ENCODE peak calls at places on chromosomes 2 and 18, in nine cellular contexts. D is cardiac fibroblast, Q is Peyer's patch, B is thoracic aorta, X is endodermal cell, F is BJ, N is cardiac muscle cell, K is H1, J is astrocyte of the cerebellum. Y is an unnamed sample.

GRCh38 chr2:85811173-85811849 is 57.5 kb downstream of the ATOH8 start:
- DNase-seq in D (peak), Q (no peak), B (no peak), X (no peak), F (no peak), N (no peak), K (no peak), J (peak), Y (peak)

GRCh38 chr2:12715258-12715865 is 1.4 kb upstream of the TRIB2 start:
- DNase-seq in D (no peak), Q (no peak), B (no peak), X (no peak), F (no peak), N (no peak), K (no peak), J (no peak), Y (no peak)

GRCh38 chr2:240836781-240837467 is 16.9 kb upstream of the KIF1A start:
- DNase-seq in D (peak), Q (peak), B (no peak), X (no peak), F (no peak), N (no peak), K (no peak), J (no peak), Y (peak)

GRCh38 chr2:74070991-74071390 is 76.7 kb downstream of the BOLA3 start:
- DNase-seq in D (no peak), Q (no peak), B (no peak), X (no peak), F (no peak), N (no peak), K (no peak), J (no peak), Y (no peak)

GRCh38 chr2:85911836-85912692 is 23.3 kb upstream of the ST3GAL5 start:
- DNase-seq in D (peak), Q (no peak), B (no peak), X (no peak), F (peak), N (no peak), K (no peak), J (no peak), Y (no peak)

GRCh38 chr2:120544522-120544921 is 191.1 kb upstream of the GLI2 start:
- DNase-seq in D (no peak), Q (no peak), B (no peak), X (no peak), F (no peak), N (no peak), K (no peak), J (no peak), Y (no peak)

GRCh38 chr2:142330458-142330857 is 199.6 kb upstream of the LRP1B start:
- DNase-seq in D (no peak), Q (no peak), B (no peak), X (no peak), F (no peak), N (no peak), K (no peak), J (no peak), Y (no peak)

GRCh38 chr2:11631462-11631861 is 38.5 kb downstream of the NTSR2 start:
- DNase-seq in D (peak), Q (no peak), B (no peak), X (no peak), F (no peak), N (no peak), K (no peak), J (no peak), Y (no peak)

GRCh38 chr18:75364512-75364911 is 63.0 kb downstream of the SMIM21 start:
- DNase-seq in D (no peak), Q (no peak), B (no peak), X (no peak), F (no peak), N (no peak), K (no peak), J (no peak), Y (no peak)

GRCh38 chr2:237432484-237433092 is 18.6 kb upstream of the COL6A3 start:
- DNase-seq in D (peak), Q (no peak), B (no peak), X (peak), F (peak), N (no peak), K (no peak), J (no peak), Y (peak)

GRCh38 chr18:61086657-61087056 is 246.6 kb upstream of the CDH20 start:
- DNase-seq in D (no peak), Q (no peak), B (no peak), X (no peak), F (no peak), N (no peak), K (no peak), J (no peak), Y (no peak)

GRCh38 chr18:49697757-49698595 is 115.4 kb downstream of the ACAA2 start:
- DNase-seq in D (peak), Q (no peak), B (no peak), X (peak), F (no peak), N (peak), K (no peak), J (no peak), Y (no peak)

GRCh38 chr2:241813806-241814570 is 5.0 kb downstream of the NEU4 start:
- DNase-seq in D (no peak), Q (no peak), B (no peak), X (peak), F (no peak), N (no peak), K (no peak), J (no peak), Y (no peak)

GRCh38 chr2:39571197-39571731 is 94.5 kb upstream of the TMEM178A start:
- DNase-seq in D (peak), Q (no peak), B (no peak), X (peak), F (no peak), N (peak), K (no peak), J (no peak), Y (no peak)

GRCh38 chr18:73980289-73980979 is 167.2 kb downstream of the FBXO15 start:
- DNase-seq in D (peak), Q (no peak), B (no peak), X (peak), F (no peak), N (peak), K (peak), J (no peak), Y (no peak)

GRCh38 chr2:17579605-17580318 is 39.3 kb downstream of the VSNL1 start:
- DNase-seq in D (no peak), Q (no peak), B (no peak), X (peak), F (no peak), N (no peak), K (no peak), J (no peak), Y (no peak)
- TF ChIP-seq CTCF in D (no peak), Q (no peak), B (no peak), X (no peak), F (no peak), N (no peak), K (no peak), J (no peak), Y (no peak)

GRCh38 chr2:170944545-170944944 is 15.5 kb downstream of the GORASP2 start:
- DNase-seq in D (no peak), Q (no peak), B (no peak), X (no peak), F (no peak), N (no peak), K (no peak), J (no peak), Y (no peak)

GRCh38 chr2:170942615-170943014 is 13.6 kb downstream of the GORASP2 start:
- DNase-seq in D (no peak), Q (no peak), B (no peak), X (no peak), F (peak), N (no peak), K (no peak), J (no peak), Y (peak)

GRCh38 chr2:170943041-170943440 is 14.0 kb downstream of the GORASP2 start:
- DNase-seq in D (no peak), Q (no peak), B (no peak), X (no peak), F (peak), N (no peak), K (no peak), J (no peak), Y (peak)

GRCh38 chr2:170940066-170940465 is 11.0 kb downstream of the GORASP2 start:
- DNase-seq in D (no peak), Q (no peak), B (no peak), X (no peak), F (no peak), N (no peak), K (no peak), J (no peak), Y (no peak)

DNA sequence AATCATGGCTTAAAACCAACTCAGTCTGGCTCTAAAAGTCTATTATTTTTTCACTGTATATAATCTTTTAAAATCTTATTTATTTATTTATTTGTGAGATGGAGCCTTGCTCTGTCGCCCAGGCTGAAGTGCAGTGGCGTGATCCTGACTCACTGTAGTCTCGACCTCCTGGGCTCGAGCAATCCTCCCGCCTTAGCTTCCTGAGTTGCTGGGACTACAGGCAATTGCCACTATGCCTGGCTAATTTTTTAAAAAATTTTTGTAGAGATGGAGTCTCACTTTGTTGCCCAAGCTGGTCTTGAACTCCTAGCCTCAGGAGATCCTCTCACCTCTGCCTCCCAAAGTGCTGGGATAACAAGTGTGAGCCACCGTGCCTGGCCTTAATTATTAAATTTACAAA is 14.5 kb downstream of the GORASP2 start:
- DNase-seq in D (no peak), Q (no peak), B (no peak), X (no peak), F (no peak), N (no peak), K (no peak), J (no peak), Y (no peak)
- H3K4me3 ChIP-seq in D (no peak), Q (no peak), B (no peak), X (no peak), F (no peak), N (no peak), K (no peak), J (no peak), Y (no peak)

GRCh38 chr2:227595797-227596196 is 2.9 kb upstream of the SCYGR2 start:
- DNase-seq in D (no peak), Q (no peak), B (no peak), X (no peak), F (no peak), N (no peak), K (no peak), J (no peak), Y (no peak)
- TF ChIP-seq CTCF in D (no peak), Q (no peak), B (no peak), X (peak), F (peak), N (no peak), K (peak), J (no peak), Y (no peak)

DNA sequence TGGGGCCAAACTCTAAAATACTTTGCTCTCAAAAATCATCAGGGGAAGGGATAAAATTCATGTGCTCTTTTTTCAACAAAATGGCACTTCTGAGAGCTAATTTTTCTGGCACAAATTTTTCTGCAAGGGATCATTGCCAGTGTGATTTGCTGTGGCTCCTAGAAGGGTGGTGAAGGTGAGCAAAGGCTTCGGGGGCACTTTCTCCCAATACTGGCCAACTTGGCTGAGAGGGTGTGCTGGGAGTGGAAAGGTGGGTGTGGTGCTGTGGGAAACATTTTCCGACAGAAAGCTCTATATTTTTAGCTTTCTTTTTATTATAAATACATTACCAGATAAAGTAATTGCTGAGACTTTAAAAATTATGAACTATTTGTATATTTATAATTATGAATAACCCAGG is 419 bp downstream of the SMYD1 start:
- DNase-seq in D (no peak), Q (no peak), B (no peak), X (no peak), F (no peak), N (no peak), K (no peak), J (no peak), Y (no peak)
- H3K4me3 ChIP-seq in D (no peak), Q (peak), B (no peak), X (no peak), F (no peak), N (peak), K (no peak), J (no peak), Y (no peak)

DNA sequence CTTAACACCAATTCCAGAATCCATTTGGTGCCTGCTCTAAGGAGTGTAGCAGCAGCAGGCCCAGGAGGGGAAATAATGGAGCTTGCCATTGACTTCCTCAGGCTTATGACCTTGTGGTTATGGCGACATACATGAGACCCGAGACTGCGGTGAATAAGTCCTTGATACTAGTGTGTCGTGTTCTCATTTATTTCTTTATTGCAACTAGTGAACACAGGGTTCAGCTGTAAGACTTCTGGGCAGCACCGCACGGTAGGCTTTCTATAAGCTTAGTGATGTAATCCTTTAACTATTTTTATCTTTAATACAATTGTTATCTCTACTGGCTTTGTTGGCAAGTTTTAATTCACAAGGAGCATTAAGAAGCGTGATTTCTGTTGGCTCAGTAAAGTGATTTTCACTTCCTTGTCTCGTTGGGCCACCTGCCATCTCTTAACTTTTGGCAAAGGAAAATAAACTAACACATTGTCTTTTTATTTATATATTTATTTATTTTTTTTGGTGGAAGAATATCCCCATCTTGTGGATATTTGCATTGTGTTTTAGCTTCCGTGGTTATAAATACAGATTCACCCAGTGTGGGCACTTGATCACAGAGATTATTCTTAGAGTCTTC is 139.8 kb downstream of the LTBP1 start:
- DNase-seq in D (peak), Q (no peak), B (no peak), X (no peak), F (no peak), N (no peak), K (no peak), J (no peak), Y (no peak)
- TF ChIP-seq CTCF in D (no peak), Q (no peak), B (no peak), X (no peak), F (no peak), N (peak), K (no peak), J (no peak), Y (no peak)

GRCh38 chr2:127197475-127198385 is 22.4 kb downstream of the CYP27C1 start:
- DNase-seq in D (peak), Q (peak), B (no peak), X (peak), F (no peak), N (peak), K (peak), J (no peak), Y (no peak)
- H3K4me3 ChIP-seq in D (no peak), Q (peak), B (no peak), X (no peak), F (no peak), N (no peak), K (no peak), J (no peak), Y (no peak)

GRCh38 chr2:105868060-105868459 is 123.3 kb downstream of the NCK2 start:
- DNase-seq in D (no peak), Q (no peak), B (no peak), X (no peak), F (no peak), N (no peak), K (no peak), J (no peak), Y (no peak)

GRCh38 chr2:105869318-105869717 is 124.6 kb downstream of the NCK2 start:
- DNase-seq in D (no peak), Q (no peak), B (no peak), X (no peak), F (no peak), N (no peak), K (no peak), J (no peak), Y (no peak)

GRCh38 chr2:105872142-105872728 is 127.5 kb downstream of the NCK2 start:
- DNase-seq in D (no peak), Q (no peak), B (no peak), X (no peak), F (no peak), N (no peak), K (no peak), J (no peak), Y (no peak)

GRCh38 chr2:105870858-105871257 is 126.1 kb downstream of the NCK2 start:
- DNase-seq in D (no peak), Q (no peak), B (no peak), X (no peak), F (no peak), N (no peak), K (no peak), J (no peak), Y (no peak)

GRCh38 chr2:105870062-105870461 is 125.3 kb downstream of the NCK2 start:
- DNase-seq in D (no peak), Q (no peak), B (no peak), X (no peak), F (no peak), N (no peak), K (no peak), J (no peak), Y (no peak)
- TF ChIP-seq CTCF in D (no peak), Q (no peak), B (no peak), X (no peak), F (no peak), N (no peak), K (no peak), J (no peak), Y (no peak)